ENCODE peak calls at places on chromosomes 13 and 19, in four cellular contexts. Z is right lobe of liver, C is lung, K is AG08396. L is an unnamed sample.

GRCh38 chr19:7975037-7975436 is 30.4 kb downstream of the ELAVL1 start:
- DNase-seq in Z (no peak), C (no peak), K (no peak), L (no peak)

GRCh38 chr19:52670046-52670445 is 31.9 kb upstream of the ZNF83 start:
- DNase-seq in Z (no peak), C (no peak), K (no peak), L (peak; percentile 11)

GRCh38 chr13:80850771-80851170 is 509.8 kb upstream of the SPRY2 start:
- DNase-seq in Z (no peak), C (no peak), K (no peak), L (no peak)

GRCh38 chr19:17969096-17969792 is 2.3 kb downstream of the KCNN1 start:
- DNase-seq in Z (no peak), C (no peak), K (no peak), L (no peak)

GRCh38 chr19:1074512-1075283 is 7.7 kb downstream of the ARHGAP45 start:
- DNase-seq in Z (peak; percentile 83), C (peak; percentile 92), K (peak; percentile 82), L (peak; percentile 91)

GRCh38 chr19:28169168-28169862 is 1043.6 kb downstream of the UQCRFS1 start:
- DNase-seq in Z (no peak), C (no peak), K (no peak), L (no peak)

GRCh38 chr19:5120833-5121232 is 151.9 kb downstream of the KDM4B start:
- DNase-seq in Z (no peak), C (no peak), K (no peak), L (no peak)

GRCh38 chr19:55857149-55857548 is 20.8 kb downstream of the NLRP4 start:
- DNase-seq in Z (no peak), C (no peak), K (no peak), L (no peak)

GRCh38 chr13:82758056-82758455 is 1124.2 kb downstream of the SLITRK1 start:
- DNase-seq in Z (no peak), C (no peak), K (peak; percentile 12), L (no peak)

GRCh38 chr13:20362642-20363041 is 130.5 kb upstream of the GJB6 start:
- DNase-seq in Z (no peak), C (no peak), K (no peak), L (no peak)

GRCh38 chr19:34282611-34283519 is 28.5 kb downstream of the GARRE1 start:
- DNase-seq in Z (no peak), C (no peak), K (no peak), L (no peak)

GRCh38 chr19:3691726-3692125 is 8.5 kb downstream of the PIP5K1C start:
- DNase-seq in Z (no peak), C (no peak), K (no peak), L (no peak)

L was measured in Daoy.